ENCODE peak calls at places on chromosomes 1 and 21, in five cellular contexts. T is cardiac muscle cell, H is GM10248, N is cardiac fibroblast, I is mammary epithelial cell. G is an unnamed sample.

GRCh38 chr1:42096565-42096964 is 56.6 kb upstream of the GUCA2B start:
- DNase-seq in T (no peak), H (no peak), N (no peak), I (no peak), G (no peak)

GRCh38 chr1:197486948-197487347 is 218.9 kb downstream of the CRB1 start:
- DNase-seq in T (peak), H (no peak), N (peak), I (no peak), G (peak)

GRCh38 chr1:115748396-115749130 is 20.0 kb downstream of the CASQ2 start:
- DNase-seq in T (peak), H (no peak), N (peak), I (peak), G (peak)

GRCh38 chr21:44513389-44514217 is 26.4 kb downstream of the KRTAP10-1 start:
- DNase-seq in T (no peak), H (no peak), N (no peak), I (no peak), G (peak)

GRCh38 chr1:101282314-101283087 is 45.7 kb downstream of the S1PR1 start:
- DNase-seq in T (peak), H (no peak), N (no peak), I (no peak), G (peak)

GRCh38 chr21:42731264-42732032 is 78.0 kb downstream of the PDE9A start:
- DNase-seq in T (no peak), H (no peak), N (no peak), I (no peak), G (peak)

GRCh38 chr1:38991638-38992449 is 768 bp downstream of the AKIRIN1 start:
- DNase-seq in T (peak), H (no peak), N (peak), I (peak), G (peak)

GRCh38 chr1:32353886-32354570 is 8.3 kb downstream of the FAM229A start:
- DNase-seq in T (peak), H (no peak), N (peak), I (no peak), G (no peak)

GRCh38 chr21:34836103-34836932 is 167.5 kb downstream of the CLIC6 start:
- DNase-seq in T (peak), H (no peak), N (peak), I (peak), G (peak)

GRCh38 chr1:46458846-46459245 is 30.8 kb upstream of the DMBX1 start:
- DNase-seq in T (no peak), H (no peak), N (no peak), I (no peak), G (no peak)

GRCh38 chr1:235357485-235358378 is 9.5 kb upstream of the TBCE start:
- DNase-seq in T (no peak), H (no peak), N (no peak), I (no peak), G (no peak)

GRCh38 chr1:35564884-35565741 is 7.5 kb downstream of the NCDN start:
- DNase-seq in T (no peak), H (no peak), N (no peak), I (no peak), G (no peak)

GRCh38 chr1:22317231-22317919 is 134.3 kb upstream of the ZBTB40 start:
- DNase-seq in T (peak), H (peak), N (peak), I (no peak), G (peak)

GRCh38 chr1:225888289-225888897 is 553 bp downstream of the LEFTY1 start:
- DNase-seq in T (no peak), H (no peak), N (no peak), I (no peak), G (no peak)

GRCh38 chr1:47763456-47764171 is 233.6 kb downstream of the TRABD2B start:
- DNase-seq in T (no peak), H (no peak), N (no peak), I (peak), G (peak)

GRCh38 chr1:238951809-238952208 is 434.6 kb upstream of the CHRM3 start:
- DNase-seq in T (peak), H (no peak), N (peak), I (peak), G (peak)

GRCh38 chr1:117290855-117291254 is 76.4 kb upstream of the MAN1A2 start:
- DNase-seq in T (peak), H (no peak), N (peak), I (peak), G (peak)

GRCh38 chr1:85283475-85284199 is 7.2 kb upstream of the BCL10 start:
- DNase-seq in T (no peak), H (no peak), N (no peak), I (no peak), G (peak)

GRCh38 chr1:8962812-8963669 is 17.4 kb downstream of the CA6 start:
- DNase-seq in T (peak), H (peak), N (peak), I (no peak), G (peak)

GRCh38 chr1:169102567-169102966 is 3.9 kb upstream of the ATP1B1 start:
- DNase-seq in T (peak), H (no peak), N (peak), I (peak), G (peak)

GRCh38 chr1:226736001-226736907 is 2.8 kb downstream of the ITPKB start:
- DNase-seq in T (peak), H (no peak), N (no peak), I (no peak), G (no peak)

GRCh38 chr1:50348449-50349241 is 74.6 kb downstream of the DMRTA2 start:
- DNase-seq in T (peak), H (peak), N (peak), I (peak), G (peak)

GRCh38 chr1:203084588-203085527 is 954 bp downstream of the MYOG start:
- DNase-seq in T (no peak), H (peak), N (no peak), I (no peak), G (peak)

GRCh38 chr1:17013598-17014320 is 2.0 kb upstream of the ATP13A2 start:
- DNase-seq in T (no peak), H (peak), N (peak), I (peak), G (no peak)

GRCh38 chr1:155834296-155834926 is 22.6 kb downstream of the GON4L start:
- DNase-seq in T (peak), H (no peak), N (peak), I (peak), G (peak)

GRCh38 chr1:243731301-243731891 is 118.6 kb downstream of the AKT3 start:
- DNase-seq in T (peak), H (no peak), N (peak), I (no peak), G (no peak)

GRCh38 chr1:151165281-151165737 is 393 bp downstream of the LYSMD1 start:
- DNase-seq in T (peak), H (no peak), N (peak), I (peak), G (peak)

GRCh38 chr1:51264470-51264869 is 28.4 kb downstream of the RNF11 start:
- DNase-seq in T (peak), H (no peak), N (peak), I (peak), G (peak)

GRCh38 chr1:214327519-214327918 is 46.6 kb downstream of the SMYD2 start:
- DNase-seq in T (no peak), H (no peak), N (no peak), I (no peak), G (no peak)

GRCh38 chr1:161119379-161120061 is 1.6 kb downstream of the NIT1 start:
- DNase-seq in T (peak), H (peak), N (peak), I (peak), G (peak)

GRCh38 chr21:31370281-31370892 is 26.3 kb upstream of the TIAM1 start:
- DNase-seq in T (no peak), H (no peak), N (no peak), I (no peak), G (no peak)

GRCh38 chr1:149846042-149846441 is 53.3 kb upstream of the BOLA1 start:
- DNase-seq in T (no peak), H (no peak), N (no peak), I (no peak), G (peak)

GRCh38 chr21:41215856-41216408 is 48.0 kb downstream of the BACE2 start:
- DNase-seq in T (no peak), H (no peak), N (no peak), I (no peak), G (no peak)

GRCh38 chr1:71089536-71090270 is 8.9 kb upstream of the ZRANB2 start:
- DNase-seq in T (peak), H (no peak), N (peak), I (peak), G (peak)

GRCh38 chr1:205961405-205961804 is 18.1 kb upstream of the SLC26A9 start:
- DNase-seq in T (no peak), H (peak), N (peak), I (no peak), G (peak)

GRCh38 chr1:165144757-165145397 is 211.6 kb downstream of the LMX1A start:
- DNase-seq in T (peak), H (peak), N (peak), I (peak), G (peak)

GRCh38 chr1:31709060-31709459 is 5.2 kb upstream of the COL16A1 start:
- DNase-seq in T (no peak), H (no peak), N (no peak), I (no peak), G (no peak)

GRCh38 chr1:109482796-109483638 is 688 bp upstream of the ATXN7L2 start:
- DNase-seq in T (no peak), H (no peak), N (no peak), I (no peak), G (no peak)
- TF ChIP-seq CTCF in T (no peak), H (peak), N (no peak), I (no peak), G (no peak)

GRCh38 chr1:3176028-3176427 is 107.0 kb downstream of the PRDM16 start:
- DNase-seq in T (no peak), H (no peak), N (no peak), I (no peak), G (no peak)

GRCh38 chr1:3172431-3173112 is 103.6 kb downstream of the PRDM16 start:
- DNase-seq in T (no peak), H (no peak), N (no peak), I (no peak), G (no peak)

GRCh38 chr1:3173113-3173745 is 104.2 kb downstream of the PRDM16 start:
- DNase-seq in T (no peak), H (no peak), N (no peak), I (no peak), G (no peak)

GRCh38 chr1:3175486-3175885 is 106.5 kb downstream of the PRDM16 start:
- DNase-seq in T (no peak), H (no peak), N (no peak), I (no peak), G (no peak)

DNA sequence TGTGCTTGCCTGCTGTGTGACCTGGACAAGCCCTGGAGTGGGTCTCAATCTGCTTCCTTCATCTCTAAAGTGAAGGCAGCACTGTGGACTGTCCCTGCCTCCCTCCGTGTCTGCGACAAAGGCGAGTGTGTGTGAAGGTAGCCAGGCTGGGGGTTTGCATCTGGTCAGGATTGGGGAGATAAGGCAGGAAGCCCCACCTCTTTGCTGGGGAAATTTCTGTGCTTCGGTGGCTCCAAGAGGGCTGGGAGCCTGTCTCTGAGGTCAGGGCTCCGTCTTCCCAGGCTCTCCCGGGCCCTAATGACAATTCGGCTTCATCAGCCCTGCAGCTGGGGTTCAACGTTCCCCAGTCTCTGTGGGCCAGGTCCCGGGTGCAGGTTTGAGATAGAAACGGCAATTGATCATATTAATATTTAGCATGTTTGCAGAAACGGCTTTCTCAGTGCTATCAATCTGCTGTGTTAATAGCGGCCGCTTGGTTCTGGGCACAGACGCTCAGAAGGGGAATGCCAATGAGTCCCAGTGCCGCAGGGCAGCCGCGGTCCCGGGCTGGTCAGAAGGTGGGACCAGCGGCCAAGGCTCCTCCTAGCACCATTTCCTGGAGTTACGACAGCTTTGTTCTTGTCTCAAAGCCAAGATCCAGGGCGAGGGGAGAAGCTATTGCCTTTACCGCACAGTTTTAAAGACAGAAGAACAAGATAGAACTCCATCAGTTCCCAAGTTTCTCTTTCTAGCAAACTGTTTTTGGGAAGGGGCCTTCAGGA is 105.7 kb downstream of the PRDM16 start:
- DNase-seq in T (peak), H (no peak), N (peak), I (no peak), G (no peak)
- TF ChIP-seq CTCF in T (no peak), H (no peak), N (no peak), I (no peak), G (no peak)

DNA sequence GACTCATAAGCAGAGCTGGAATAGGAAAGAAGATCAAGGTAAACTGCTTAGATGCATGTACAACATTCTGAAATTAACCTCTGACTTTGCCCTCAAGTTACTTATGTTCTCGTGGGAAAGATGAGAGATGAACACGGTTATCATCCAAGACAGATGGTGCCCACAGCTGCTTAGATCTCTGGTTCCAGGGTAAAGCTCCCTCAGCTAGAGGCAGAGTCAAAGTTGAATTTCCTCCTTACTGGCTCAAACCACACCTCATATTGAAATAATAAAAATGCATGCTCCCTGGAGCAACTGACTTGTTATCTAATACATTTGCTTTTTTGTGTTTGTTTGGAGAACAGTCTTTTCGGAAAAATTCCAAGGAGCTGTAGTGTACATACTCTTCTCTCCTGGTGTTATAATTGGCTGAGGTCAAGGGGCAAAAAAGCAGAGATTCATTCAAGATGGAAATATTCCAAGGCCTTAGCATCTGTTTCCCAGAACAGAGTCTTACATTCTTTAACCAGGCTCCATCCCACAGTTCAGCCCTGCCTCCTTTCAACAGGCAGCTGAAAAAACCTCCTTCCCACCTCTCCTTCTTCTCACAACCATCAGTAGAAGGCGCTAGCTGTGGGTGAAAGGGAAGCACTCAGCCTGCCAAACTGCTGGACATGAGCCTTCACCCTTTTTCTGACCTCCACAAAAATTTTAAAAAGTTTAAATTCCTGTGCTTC is 43.6 kb upstream of the FMO2 start:
- DNase-seq in T (peak), H (no peak), N (peak), I (no peak), G (peak)
- TF ChIP-seq CTCF in T (peak), H (no peak), N (peak), I (no peak), G (no peak)

GRCh38 chr1:193706763-193707162 is 520.4 kb upstream of the B3GALT2 start:
- DNase-seq in T (peak), H (no peak), N (no peak), I (no peak), G (no peak)
- TF ChIP-seq CTCF in T (no peak), H (no peak), N (no peak), I (no peak), G (no peak)

GRCh38 chr1:109027841-109028240 is 14.1 kb downstream of the WDR47 start:
- DNase-seq in T (no peak), H (no peak), N (peak), I (no peak), G (no peak)
- TF ChIP-seq CTCF in T (peak), H (no peak), N (peak), I (peak), G (peak)